ENCODE peak calls at places on chromosome 19, in five cellular contexts. K is GM12865, O is AG09309, U is esophagus squamous epithelium, Z is Caco-2. P is an unnamed sample.

GRCh38 chr19:33832633-33833032 is 36.0 kb downstream of the KCTD15 start:
- DNase-seq in K (no peak), O (no peak), U (no peak), Z (no peak), P (no peak)

GRCh38 chr19:14114439-14114838 is 3.1 kb downstream of the PRKACA start:
- DNase-seq in K (no peak), O (no peak), U (no peak), Z (no peak), P (no peak)

GRCh38 chr19:33558846-33559245 is 37.3 kb upstream of the PEPD start:
- DNase-seq in K (no peak), O (no peak), U (no peak), Z (no peak), P (no peak)

GRCh38 chr19:1106841-1107654 is 3.3 kb downstream of the GPX4 start:
- DNase-seq in K (peak; percentile 56), O (no peak), U (no peak), Z (peak; percentile 57), P (peak; percentile 54)

GRCh38 chr19:6041071-6041470 is 63.1 kb upstream of the RANBP3 start:
- DNase-seq in K (no peak), O (no peak), U (no peak), Z (no peak), P (no peak)

GRCh38 chr19:40223135-40223822 is 3.2 kb downstream of the CCNP start:
- DNase-seq in K (no peak), O (no peak), U (no peak), Z (no peak), P (peak; percentile 27)

GRCh38 chr19:18719541-18719940 is 36.1 kb downstream of the CRTC1 start:
- DNase-seq in K (no peak), O (no peak), U (no peak), Z (no peak), P (no peak)

GRCh38 chr19:12973236-12973635 is 3.9 kb downstream of the DAND5 start:
- DNase-seq in K (no peak), O (no peak), U (no peak), Z (no peak), P (no peak)

GRCh38 chr19:50500753-50501151 is 10.2 kb downstream of the JOSD2 start:
- DNase-seq in K (no peak), O (no peak), U (no peak), Z (no peak), P (no peak)

GRCh38 chr19:40026597-40026970 is 29.4 kb downstream of the ZNF780B start:
- DNase-seq in K (no peak), O (no peak), U (no peak), Z (no peak), P (no peak)

GRCh38 chr19:15836345-15836594 is 20.8 kb upstream of the OR10H1 start:
- DNase-seq in K (no peak), O (no peak), U (no peak), Z (no peak), P (no peak)

GRCh38 chr19:6519289-6519688 is 11.5 kb upstream of the TNFSF9 start:
- DNase-seq in K (peak; percentile 69), O (peak; percentile 39), U (no peak), Z (no peak), P (no peak)

GRCh38 chr19:17948474-17948966 is 15.7 kb downstream of the CCDC124 start:
- DNase-seq in K (no peak), O (no peak), U (no peak), Z (no peak), P (no peak)

GRCh38 chr19:15285896-15286591 is 46.3 kb downstream of the BRD4 start:
- DNase-seq in K (peak; percentile 85), O (no peak), U (no peak), Z (no peak), P (no peak)

GRCh38 chr19:38056646-38057045 is 149.6 kb downstream of the SIPA1L3 start:
- DNase-seq in K (no peak), O (no peak), U (no peak), Z (no peak), P (no peak)

GRCh38 chr19:18194554-18195238 is 1.7 kb downstream of the MPV17L2 start:
- DNase-seq in K (peak; percentile 60), O (no peak), U (no peak), Z (no peak), P (no peak)

GRCh38 chr19:18594096-18594823 is 5.7 kb downstream of the REX1BD start:
- DNase-seq in K (peak; percentile 76), O (no peak), U (no peak), Z (peak; percentile 58), P (peak; percentile 71)

GRCh38 chr19:12668937-12669271 is 2.3 kb downstream of the WDR83 start:
- DNase-seq in K (peak; percentile 66), O (no peak), U (no peak), Z (peak; percentile 71), P (peak; percentile 28)

GRCh38 chr19:11633223-11633622 is 35.9 kb downstream of the ZNF627 start:
- DNase-seq in K (no peak), O (no peak), U (no peak), Z (no peak), P (no peak)

GRCh38 chr19:30555075-30555787 is 183.0 kb downstream of the ZNF536 start:
- DNase-seq in K (no peak), O (no peak), U (no peak), Z (no peak), P (no peak)

GRCh38 chr19:39082745-39083598 is 1.2 kb upstream of the ACP7 start:
- DNase-seq in K (no peak), O (no peak), U (no peak), Z (no peak), P (peak; percentile 19)

GRCh38 chr19:29651622-29652394 is 13.5 kb upstream of the PLEKHF1 start:
- DNase-seq in K (no peak), O (no peak), U (no peak), Z (no peak), P (no peak)

GRCh38 chr19:13090511-13091231 is 12.0 kb downstream of the LYL1 start:
- DNase-seq in K (no peak), O (no peak), U (no peak), Z (no peak), P (no peak)

GRCh38 chr19:9078651-9079050 is 8.2 kb upstream of the OR1M1 start:
- DNase-seq in K (no peak), O (no peak), U (no peak), Z (no peak), P (no peak)

GRCh38 chr19:41537789-41538188 is 38.2 kb upstream of the CEACAM21 start:
- DNase-seq in K (peak; percentile 65), O (no peak), U (no peak), Z (no peak), P (no peak)

GRCh38 chr19:10615429-10616023 is 9.8 kb upstream of the SLC44A2 start:
- DNase-seq in K (no peak), O (no peak), U (no peak), Z (no peak), P (no peak)

GRCh38 chr19:16834747-16835146 is 5.5 kb downstream of the SIN3B start:
- DNase-seq in K (no peak), O (no peak), U (no peak), Z (no peak), P (no peak)

GRCh38 chr19:16831531-16831930 is 2.3 kb downstream of the SIN3B start:
- DNase-seq in K (no peak), O (no peak), U (no peak), Z (no peak), P (no peak)

GRCh38 chr19:16841391-16841926 is 12.3 kb downstream of the SIN3B start:
- DNase-seq in K (no peak), O (no peak), U (no peak), Z (no peak), P (no peak)

GRCh38 chr19:16836906-16837362 is 7.7 kb downstream of the SIN3B start:
- DNase-seq in K (no peak), O (no peak), U (no peak), Z (no peak), P (no peak)

GRCh38 chr19:16836115-16836905 is 7.1 kb downstream of the SIN3B start:
- DNase-seq in K (peak; percentile 73), O (no peak), U (no peak), Z (no peak), P (no peak)
- TF ChIP-seq CTCF in K (peak; percentile 32), O (no peak), U (no peak), Z (no peak), P (no peak)

DNA sequence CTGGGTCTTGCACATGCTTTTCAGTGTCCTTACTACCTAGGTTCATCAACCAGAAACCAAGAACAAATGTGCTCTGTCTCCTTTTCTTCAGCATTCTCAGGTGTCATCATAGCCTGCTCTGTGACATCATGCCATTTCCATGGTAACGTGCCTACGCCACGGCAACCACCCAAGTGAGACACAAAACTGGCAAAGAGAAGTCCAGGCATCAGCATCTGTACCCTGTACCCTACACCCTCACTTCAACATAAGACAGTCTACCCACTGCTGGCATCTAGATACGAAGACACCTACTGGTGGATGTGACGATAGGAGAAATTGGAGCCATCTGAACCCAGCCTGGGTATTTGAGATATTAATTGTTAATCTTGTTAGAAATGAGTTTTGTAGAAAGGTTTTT is 13.3 kb downstream of the ZC3H4 start:
- DNase-seq in K (no peak), O (no peak), U (no peak), Z (no peak), P (no peak)
- TF ChIP-seq CTCF in K (no peak), O (no peak), U (no peak), Z (no peak), P (no peak)

GRCh38 chr19:36182612-36183454 is 30.6 kb upstream of the COX7A1 start:
- DNase-seq in K (no peak), O (no peak), U (no peak), Z (peak; percentile 55), P (no peak)

GRCh38 chr19:36183455-36183741 is 31.1 kb downstream of the ZNF565 start:
- DNase-seq in K (no peak), O (no peak), U (no peak), Z (no peak), P (no peak)
- TF ChIP-seq CTCF in K (no peak), O (no peak), U (no peak), Z (no peak), P (no peak)

DNA sequence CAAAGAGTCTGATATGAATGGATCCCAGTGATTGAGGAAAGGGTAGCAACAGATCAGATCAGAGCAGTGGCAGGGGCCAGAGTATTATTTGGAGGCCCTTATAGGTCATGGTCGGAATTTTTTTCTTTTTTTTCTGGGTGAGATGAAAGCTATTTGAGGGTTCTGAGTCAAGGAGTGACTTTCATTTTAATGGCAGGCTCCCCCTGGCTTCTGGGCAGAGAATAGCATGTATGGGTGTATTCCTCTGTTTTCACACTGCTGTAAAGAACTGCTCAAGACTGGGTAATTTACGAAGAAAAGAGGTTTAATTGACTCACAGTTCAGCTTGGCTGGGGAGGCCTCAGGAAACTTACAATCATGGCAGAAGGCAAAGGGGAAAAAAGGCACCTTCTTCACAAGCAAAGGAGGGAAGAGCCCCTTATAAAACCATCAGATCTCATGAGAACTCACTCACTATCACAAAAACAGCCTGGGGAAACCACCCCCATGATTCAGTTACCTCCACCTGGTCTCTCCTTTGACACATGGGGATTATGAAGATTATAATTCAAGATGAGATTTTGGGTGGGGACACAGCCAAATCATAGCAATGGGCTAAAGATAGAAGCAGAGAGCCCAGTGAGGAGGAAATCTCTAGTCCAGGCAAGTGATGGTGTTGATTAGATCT is 3.0 kb upstream of the SLC6A16 start:
- DNase-seq in K (peak; percentile 81), O (no peak), U (no peak), Z (peak; percentile 35), P (peak; percentile 57)
- TF ChIP-seq CTCF in K (peak; percentile 70), O (peak; percentile 69), U (peak; percentile 67), Z (peak; percentile 74), P (peak; percentile 74)